ENCODE peak calls at places on chromosome 14, in five cellular contexts. G, T, C, L and J are unnamed samples.

GRCh38 chr14:38330262-38330661 is 74.4 kb upstream of the CLEC14A start:
- DNase-seq in G (no peak), T (no peak), C (no peak), L (no peak), J (no peak)

GRCh38 chr14:105204206-105204930 is 23.3 kb upstream of the NUDT14 start:
- DNase-seq in G (peak; percentile 29), T (peak; percentile 12), C (no peak), L (no peak), J (no peak)

GRCh38 chr14:95322646-95323045 is 2.9 kb upstream of the CLMN start:
- DNase-seq in G (peak; percentile 10), T (no peak), C (no peak), L (no peak), J (no peak)

GRCh38 chr14:68651075-68651474 is 141.8 kb downstream of the ZFP36L1 start:
- DNase-seq in G (no peak), T (no peak), C (no peak), L (no peak), J (no peak)

GRCh38 chr14:50363734-50364113 is 33.0 kb downstream of the CDKL1 start:
- DNase-seq in G (peak; percentile 56), T (peak; percentile 71), C (no peak), L (no peak), J (no peak)

GRCh38 chr14:71682337-71682736 is 249.9 kb upstream of the RGS6 start:
- DNase-seq in G (no peak), T (peak; percentile 15), C (no peak), L (no peak), J (peak; percentile 45)

GRCh38 chr14:29802211-29802610 is 125.4 kb downstream of the PRKD1 start:
- DNase-seq in G (no peak), T (no peak), C (no peak), L (no peak), J (no peak)

GRCh38 chr14:105223770-105224544 is 24.4 kb upstream of the BTBD6 start:
- DNase-seq in G (no peak), T (peak; percentile 9), C (no peak), L (no peak), J (no peak)

GRCh38 chr14:36944307-36945010 is 227.9 kb downstream of the SLC25A21 start:
- DNase-seq in G (peak; percentile 5), T (peak; percentile 51), C (no peak), L (no peak), J (no peak)

GRCh38 chr14:20487402-20487742 is 18.0 kb upstream of the RNASE10 start:
- DNase-seq in G (no peak), T (no peak), C (no peak), L (no peak), J (no peak)

GRCh38 chr14:24813089-24813815 is 179.3 kb upstream of the GZMB start:
- DNase-seq in G (no peak), T (no peak), C (no peak), L (no peak), J (no peak)

GRCh38 chr14:77245820-77246219 is 25.2 kb downstream of the NGB start:
- DNase-seq in G (no peak), T (no peak), C (no peak), L (no peak), J (no peak)

GRCh38 chr14:42113358-42114070 is 506.8 kb downstream of the LRFN5 start:
- DNase-seq in G (no peak), T (no peak), C (no peak), L (no peak), J (no peak)

GRCh38 chr14:103889313-103890051 is 38.8 kb upstream of the TDRD9 start:
- DNase-seq in G (no peak), T (peak; percentile 9), C (peak; percentile 50), L (no peak), J (no peak)

GRCh38 chr14:41899416-41899815 is 292.7 kb downstream of the LRFN5 start:
- DNase-seq in G (peak; percentile 47), T (peak; percentile 0), C (no peak), L (no peak), J (no peak)

GRCh38 chr14:80212025-80212402 is 710 bp upstream of the DIO2 start:
- DNase-seq in G (peak; percentile 75), T (peak; percentile 60), C (no peak), L (peak; percentile 4), J (peak; percentile 49)

GRCh38 chr14:36767603-36768281 is 106.1 kb downstream of the PAX9 start:
- DNase-seq in G (no peak), T (peak; percentile 27), C (no peak), L (no peak), J (no peak)

GRCh38 chr14:67240168-67240932 is 885 bp upstream of the PALS1 start:
- DNase-seq in G (no peak), T (peak; percentile 36), C (peak; percentile 15), L (peak; percentile 25), J (no peak)

GRCh38 chr14:91897121-91897701 is 29.9 kb upstream of the TC2N start:
- DNase-seq in G (peak; percentile 75), T (peak; percentile 93), C (no peak), L (no peak), J (peak; percentile 16)

GRCh38 chr14:69878251-69878650 is 965 bp upstream of the SMOC1 start:
- DNase-seq in G (no peak), T (no peak), C (no peak), L (no peak), J (no peak)

GRCh38 chr14:54211562-54212308 is 185.1 kb upstream of the CDKN3 start:
- DNase-seq in G (peak; percentile 93), T (peak; percentile 93), C (no peak), L (no peak), J (peak; percentile 36)

DNA sequence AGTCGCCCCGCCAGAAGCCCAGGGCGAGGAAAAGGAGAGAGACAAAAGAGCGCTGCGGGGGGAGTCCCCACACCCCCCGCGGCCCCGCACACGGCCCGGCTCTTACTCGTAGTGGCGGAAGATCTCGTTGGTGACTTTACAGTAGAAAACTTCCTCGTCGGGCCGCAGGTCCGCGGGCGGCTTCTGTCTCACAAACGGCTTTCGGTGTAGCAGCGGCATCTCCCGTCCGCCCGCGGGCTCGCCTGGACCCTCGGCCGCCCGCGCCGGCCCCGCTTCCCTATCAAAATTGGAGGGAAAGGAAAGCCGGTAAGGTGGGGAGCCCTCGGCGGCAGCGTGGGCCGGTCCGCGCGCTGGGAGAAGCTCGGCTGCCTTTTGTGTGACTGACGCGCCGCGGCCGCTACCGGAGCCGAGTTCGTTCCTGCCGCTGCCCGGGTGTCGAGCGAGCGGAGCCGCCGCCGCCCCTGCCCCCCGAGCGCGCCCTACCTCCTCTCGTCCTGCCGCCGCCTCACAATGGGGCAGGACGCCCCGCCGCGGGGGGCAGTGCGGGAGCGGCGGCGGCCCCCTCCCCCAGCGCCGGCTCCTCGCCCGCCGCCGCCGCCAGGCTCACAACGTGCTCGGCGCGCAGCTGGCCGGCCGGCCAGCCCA is 652 bp downstream of the BAZ1A start:
- DNase-seq in G (peak; percentile 44), T (peak; percentile 47), C (peak; percentile 65), L (peak; percentile 72), J (no peak)
- TF ChIP-seq CTCF in G (peak; percentile 5), T (no peak), C (peak; percentile 48), L (peak; percentile 5), J (peak; percentile 8)

DNA sequence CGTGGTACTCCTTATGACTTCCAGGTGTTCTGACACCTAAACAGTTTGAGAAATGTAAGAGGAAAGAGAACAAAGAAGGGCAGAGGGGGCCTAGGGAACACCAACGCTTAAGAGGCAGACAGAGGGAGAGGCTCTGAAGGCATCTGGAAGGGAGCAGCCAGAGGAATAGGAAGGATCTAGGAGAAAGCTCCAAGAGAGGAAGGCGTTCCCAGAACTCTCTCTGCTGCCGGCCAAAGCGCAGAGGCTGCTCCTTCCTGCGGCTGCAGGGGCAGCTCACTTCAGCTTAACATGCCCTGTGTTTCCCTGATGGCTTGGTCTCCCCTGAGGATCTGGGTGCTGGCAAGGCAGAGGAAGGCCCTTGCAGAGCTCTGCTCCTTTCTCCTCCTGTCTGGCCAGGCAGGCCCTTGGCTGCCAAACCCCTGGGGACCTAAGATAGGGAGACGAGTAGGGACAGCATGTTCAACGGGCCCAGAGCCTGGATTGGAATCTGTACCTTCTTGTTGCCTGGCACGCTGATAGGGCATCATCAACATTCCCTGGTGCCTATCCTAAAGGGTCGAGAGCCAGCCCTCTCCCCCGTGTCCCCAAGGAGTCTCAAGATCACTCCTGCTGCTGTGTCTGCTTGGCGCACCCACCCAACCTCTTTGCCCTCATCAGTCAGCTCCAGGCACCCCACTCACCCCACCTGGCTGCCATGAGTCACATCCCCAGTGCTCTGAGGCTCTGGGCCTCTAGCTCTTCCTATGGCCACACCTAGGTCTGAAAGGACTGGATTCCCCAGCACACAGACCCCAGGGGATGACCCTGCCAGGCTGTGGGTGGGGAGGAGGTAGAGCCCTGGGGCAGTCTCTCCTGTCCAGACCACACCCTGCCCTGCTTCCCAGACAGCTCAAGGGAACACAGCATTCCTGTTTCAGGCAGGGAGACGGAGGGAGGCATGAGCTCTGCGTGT is 45.6 kb downstream of the LTBP2 start:
- DNase-seq in G (peak; percentile 39), T (no peak), C (no peak), L (no peak), J (no peak)
- H3K4me3 ChIP-seq in G (no peak overlapping the region), T (no peak overlapping the region), C (no peak overlapping the region), L (no peak overlapping the region), J (no peak overlapping the region)

GRCh38 chr14:61923348-61923747 is 161.1 kb downstream of the SNAPC1 start:
- DNase-seq in G (peak; percentile 7), T (peak; percentile 56), C (no peak), L (no peak), J (no peak)
- TF ChIP-seq CTCF in G (peak; percentile 8), T (peak; percentile 74), C (peak; percentile 9), L (peak; percentile 15), J (peak; percentile 39)

GRCh38 chr14:51616724-51617409 is 34.8 kb upstream of the FRMD6 start:
- DNase-seq in G (peak; percentile 96), T (peak; percentile 95), C (peak; percentile 91), L (no peak), J (peak; percentile 76)
- H3K4me3 ChIP-seq in G (no peak overlapping the region), T (no peak overlapping the region), C (no peak overlapping the region), L (no peak overlapping the region), J (no peak overlapping the region)